ENCODE peak calls at places on chromosomes 5 and 9, in eight cellular contexts. One of them, this sample, is unnamed. For H3K9me3, the result is how much of the 10 kb centered on the place peaks cover.

GRCh38 chr9:105912868-105913516 is 218.7 kb downstream of the TMEM38B start:
- DNase-seq in neuronal stem cell: no peak
- DNase-seq in CD8-positive, alpha-beta T cell: no peak
- DNase-seq in transverse colon: no peak
- DNase-seq in PC-3: peak
- DNase-seq in right atrium auricular region: no peak
- DNase-seq in SJSA1: no peak
- DNase-seq in tibial artery: no peak
- DNase-seq in this sample: no peak

GRCh38 chr5:173429489-173430150 is 101.4 kb upstream of the STC2 start:
- DNase-seq in neuronal stem cell: no peak
- DNase-seq in CD8-positive, alpha-beta T cell: no peak
- DNase-seq in transverse colon: no peak
- DNase-seq in PC-3: peak
- DNase-seq in right atrium auricular region: no peak
- DNase-seq in SJSA1: no peak
- DNase-seq in tibial artery: no peak
- DNase-seq in this sample: no peak

GRCh38 chr9:121498150-121498486 is 1.5 kb downstream of the GGTA1 start:
- DNase-seq in neuronal stem cell: peak
- DNase-seq in CD8-positive, alpha-beta T cell: no peak
- DNase-seq in transverse colon: peak
- DNase-seq in PC-3: peak
- DNase-seq in right atrium auricular region: peak
- DNase-seq in SJSA1: no peak
- DNase-seq in tibial artery: peak
- DNase-seq in this sample: peak

GRCh38 chr9:121739971-121740370 is 88.5 kb downstream of the DAB2IP start:
- DNase-seq in neuronal stem cell: no peak
- DNase-seq in CD8-positive, alpha-beta T cell: no peak
- DNase-seq in transverse colon: no peak
- DNase-seq in PC-3: no peak
- DNase-seq in right atrium auricular region: no peak
- DNase-seq in SJSA1: no peak
- DNase-seq in tibial artery: no peak
- DNase-seq in this sample: no peak

GRCh38 chr5:147446528-147446927 is 63.3 kb downstream of the DPYSL3 start:
- DNase-seq in neuronal stem cell: no peak
- DNase-seq in CD8-positive, alpha-beta T cell: no peak
- DNase-seq in transverse colon: no peak
- DNase-seq in PC-3: no peak
- DNase-seq in right atrium auricular region: no peak
- DNase-seq in SJSA1: no peak
- DNase-seq in tibial artery: no peak
- DNase-seq in this sample: no peak

GRCh38 chr5:177402271-177403043 is 2.0 kb upstream of the PFN3 start:
- DNase-seq in neuronal stem cell: peak
- DNase-seq in CD8-positive, alpha-beta T cell: no peak
- DNase-seq in transverse colon: peak
- DNase-seq in PC-3: peak
- DNase-seq in right atrium auricular region: no peak
- DNase-seq in SJSA1: peak
- DNase-seq in tibial artery: no peak
- DNase-seq in this sample: peak

GRCh38 chr9:112125961-112126388 is 49.1 kb downstream of the SUSD1 start:
- DNase-seq in neuronal stem cell: no peak
- DNase-seq in CD8-positive, alpha-beta T cell: no peak
- DNase-seq in transverse colon: no peak
- DNase-seq in PC-3: peak
- DNase-seq in right atrium auricular region: no peak
- DNase-seq in SJSA1: no peak
- DNase-seq in tibial artery: no peak
- DNase-seq in this sample: no peak

GRCh38 chr9:85479305-85479704 is 262.4 kb downstream of the AGTPBP1 start:
- DNase-seq in neuronal stem cell: no peak
- DNase-seq in CD8-positive, alpha-beta T cell: no peak
- DNase-seq in transverse colon: no peak
- DNase-seq in PC-3: no peak
- DNase-seq in right atrium auricular region: no peak
- DNase-seq in SJSA1: no peak
- DNase-seq in tibial artery: no peak
- DNase-seq in this sample: no peak

GRCh38 chr9:9598723-9599122 is 1014.1 kb downstream of the PTPRD start:
- DNase-seq in neuronal stem cell: no peak
- DNase-seq in CD8-positive, alpha-beta T cell: no peak
- DNase-seq in transverse colon: no peak
- DNase-seq in PC-3: no peak
- DNase-seq in right atrium auricular region: no peak
- DNase-seq in SJSA1: no peak
- DNase-seq in tibial artery: no peak
- DNase-seq in this sample: no peak

GRCh38 chr9:75133396-75133795 is 45.1 kb downstream of the OSTF1 start:
- DNase-seq in neuronal stem cell: no peak
- DNase-seq in CD8-positive, alpha-beta T cell: no peak
- DNase-seq in transverse colon: no peak
- DNase-seq in PC-3: no peak
- DNase-seq in right atrium auricular region: no peak
- DNase-seq in SJSA1: no peak
- DNase-seq in tibial artery: no peak
- DNase-seq in this sample: no peak

GRCh38 chr5:149441986-149442385 is 62.9 kb upstream of the IL17B start:
- DNase-seq in neuronal stem cell: no peak
- DNase-seq in CD8-positive, alpha-beta T cell: no peak
- DNase-seq in transverse colon: no peak
- DNase-seq in PC-3: no peak
- DNase-seq in right atrium auricular region: no peak
- DNase-seq in SJSA1: no peak
- DNase-seq in tibial artery: no peak
- DNase-seq in this sample: no peak

GRCh38 chr5:112555691-112556090 is 136.6 kb upstream of the EPB41L4A start:
- DNase-seq in neuronal stem cell: no peak
- DNase-seq in CD8-positive, alpha-beta T cell: no peak
- DNase-seq in transverse colon: no peak
- DNase-seq in PC-3: peak
- DNase-seq in right atrium auricular region: no peak
- DNase-seq in SJSA1: no peak
- DNase-seq in tibial artery: no peak
- DNase-seq in this sample: no peak

GRCh38 chr9:137302176-137303030 is at the start of gene NRARP:
- DNase-seq in neuronal stem cell: peak
- DNase-seq in CD8-positive, alpha-beta T cell: peak
- DNase-seq in transverse colon: peak
- DNase-seq in PC-3: peak
- DNase-seq in right atrium auricular region: peak
- DNase-seq in SJSA1: peak
- DNase-seq in tibial artery: peak
- DNase-seq in this sample: peak

DNA sequence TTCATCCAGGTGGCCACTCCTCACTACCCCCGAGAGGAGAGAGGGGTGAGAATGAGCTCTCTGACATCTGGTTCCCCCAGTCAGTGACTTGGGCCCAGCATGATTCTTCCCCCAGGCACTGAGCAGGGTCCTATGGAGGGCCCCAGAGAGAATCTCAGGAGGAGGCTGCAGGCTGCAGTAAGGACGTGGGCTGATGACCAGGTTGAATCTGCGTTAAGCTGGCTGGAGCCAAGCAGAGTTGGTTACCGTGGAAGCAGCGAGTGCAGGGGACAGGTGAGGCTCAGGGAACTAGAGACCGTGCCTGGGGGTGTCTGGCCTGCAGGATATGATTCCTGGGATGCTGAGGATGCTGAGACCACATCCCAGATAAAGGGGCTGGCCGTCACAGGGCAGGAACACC is 314.3 kb upstream of the IRX1 start:
- DNase-seq in neuronal stem cell: no peak
- DNase-seq in CD8-positive, alpha-beta T cell: no peak
- DNase-seq in transverse colon: no peak
- DNase-seq in PC-3: no peak
- DNase-seq in right atrium auricular region: no peak
- DNase-seq in SJSA1: peak
- DNase-seq in tibial artery: no peak
- DNase-seq in this sample: no peak
- H3K9me3 ChIP-seq in neuronal stem cell: under half
- H3K9me3 ChIP-seq in CD8-positive, alpha-beta T cell: under half
- H3K9me3 ChIP-seq in transverse colon: under half
- H3K9me3 ChIP-seq in PC-3: under half
- H3K9me3 ChIP-seq in right atrium auricular region: under half
- H3K9me3 ChIP-seq in SJSA1: under half
- H3K9me3 ChIP-seq in tibial artery: under half
- H3K9me3 ChIP-seq in this sample: under half

GRCh38 chr5:178981381-178981780 is 13.7 kb downstream of the GRM6 start:
- DNase-seq in neuronal stem cell: no peak
- DNase-seq in CD8-positive, alpha-beta T cell: no peak
- DNase-seq in transverse colon: no peak
- DNase-seq in PC-3: no peak
- DNase-seq in right atrium auricular region: no peak
- DNase-seq in SJSA1: no peak
- DNase-seq in tibial artery: no peak
- DNase-seq in this sample: no peak
- H3K9me3 ChIP-seq in neuronal stem cell: half or more
- H3K9me3 ChIP-seq in CD8-positive, alpha-beta T cell: under half
- H3K9me3 ChIP-seq in transverse colon: half or more
- H3K9me3 ChIP-seq in PC-3: under half
- H3K9me3 ChIP-seq in right atrium auricular region: under half
- H3K9me3 ChIP-seq in SJSA1: half or more
- H3K9me3 ChIP-seq in tibial artery: half or more
- H3K9me3 ChIP-seq in this sample: under half

GRCh38 chr5:56429110-56429561 is 196.0 kb upstream of the ANKRD55 start:
- DNase-seq in neuronal stem cell: no peak
- DNase-seq in CD8-positive, alpha-beta T cell: no peak
- DNase-seq in transverse colon: no peak
- DNase-seq in PC-3: no peak
- DNase-seq in right atrium auricular region: no peak
- DNase-seq in SJSA1: no peak
- DNase-seq in tibial artery: no peak
- DNase-seq in this sample: no peak
- H3K9me3 ChIP-seq in neuronal stem cell: under half
- H3K9me3 ChIP-seq in CD8-positive, alpha-beta T cell: under half
- H3K9me3 ChIP-seq in transverse colon: under half
- H3K9me3 ChIP-seq in PC-3: under half
- H3K9me3 ChIP-seq in right atrium auricular region: under half
- H3K9me3 ChIP-seq in SJSA1: under half
- H3K9me3 ChIP-seq in tibial artery: under half
- H3K9me3 ChIP-seq in this sample: under half

DNA sequence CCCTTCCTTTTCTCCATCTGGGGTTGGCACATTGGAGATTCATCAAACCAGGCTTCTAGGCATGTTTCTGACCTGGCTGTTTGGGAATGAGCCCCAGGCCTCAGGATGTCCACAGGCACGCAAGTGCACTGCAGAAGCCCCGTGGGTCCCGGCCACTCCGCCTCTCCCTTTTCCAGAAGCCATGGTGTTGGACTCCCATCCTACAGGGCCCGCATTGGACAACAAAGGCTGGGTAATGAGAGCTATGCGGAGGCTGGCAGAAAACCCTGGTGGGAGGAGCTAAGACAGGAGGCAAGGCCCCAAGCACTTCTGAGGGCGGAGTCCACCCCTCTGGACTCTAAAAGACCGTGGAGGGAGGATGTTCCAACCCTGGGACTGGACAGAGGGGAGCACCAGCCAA is 160.6 kb downstream of the OLFM1 start:
- DNase-seq in neuronal stem cell: no peak
- DNase-seq in CD8-positive, alpha-beta T cell: no peak
- DNase-seq in transverse colon: no peak
- DNase-seq in PC-3: no peak
- DNase-seq in right atrium auricular region: no peak
- DNase-seq in SJSA1: no peak
- DNase-seq in tibial artery: no peak
- DNase-seq in this sample: no peak
- H3K9me3 ChIP-seq in neuronal stem cell: under half
- H3K9me3 ChIP-seq in CD8-positive, alpha-beta T cell: under half
- H3K9me3 ChIP-seq in transverse colon: under half
- H3K9me3 ChIP-seq in PC-3: under half
- H3K9me3 ChIP-seq in right atrium auricular region: under half
- H3K9me3 ChIP-seq in SJSA1: under half
- H3K9me3 ChIP-seq in tibial artery: under half
- H3K9me3 ChIP-seq in this sample: under half

DNA sequence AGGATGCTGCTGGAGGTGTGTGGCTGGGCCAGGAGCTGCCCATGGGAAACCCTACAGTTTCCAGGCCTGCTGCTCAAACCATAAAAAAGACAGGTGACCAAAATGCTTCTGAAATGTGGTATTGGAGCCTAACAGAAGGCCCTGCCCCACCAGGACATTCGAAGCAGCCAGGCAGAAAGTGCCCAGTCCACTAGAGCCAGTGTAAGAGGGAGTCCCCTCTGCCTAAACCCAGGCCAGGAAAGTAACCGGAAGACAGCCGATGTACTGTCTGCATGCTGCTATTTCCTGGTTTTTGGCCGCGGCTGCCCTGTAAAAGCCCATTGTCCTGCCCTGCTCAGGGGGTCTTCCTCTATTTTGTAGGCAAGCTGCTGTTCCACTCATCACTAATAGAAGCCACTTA is 150.7 kb upstream of the IRX2 start:
- DNase-seq in neuronal stem cell: no peak
- DNase-seq in CD8-positive, alpha-beta T cell: no peak
- DNase-seq in transverse colon: no peak
- DNase-seq in PC-3: no peak
- DNase-seq in right atrium auricular region: peak
- DNase-seq in SJSA1: peak
- DNase-seq in tibial artery: peak
- DNase-seq in this sample: no peak
- H3K9me3 ChIP-seq in neuronal stem cell: under half
- H3K9me3 ChIP-seq in CD8-positive, alpha-beta T cell: under half
- H3K9me3 ChIP-seq in transverse colon: under half
- H3K9me3 ChIP-seq in PC-3: under half
- H3K9me3 ChIP-seq in right atrium auricular region: under half
- H3K9me3 ChIP-seq in SJSA1: under half
- H3K9me3 ChIP-seq in tibial artery: under half
- H3K9me3 ChIP-seq in this sample: under half

GRCh38 chr5:178796165-178796945 is 63.4 kb upstream of the ZNF354B start:
- DNase-seq in neuronal stem cell: no peak
- DNase-seq in CD8-positive, alpha-beta T cell: no peak
- DNase-seq in transverse colon: no peak
- DNase-seq in PC-3: no peak
- DNase-seq in right atrium auricular region: no peak
- DNase-seq in SJSA1: no peak
- DNase-seq in tibial artery: no peak
- DNase-seq in this sample: no peak

GRCh38 chr5:178797546-178798105 is 62.1 kb upstream of the ZNF354B start:
- DNase-seq in neuronal stem cell: no peak
- DNase-seq in CD8-positive, alpha-beta T cell: no peak
- DNase-seq in transverse colon: no peak
- DNase-seq in PC-3: no peak
- DNase-seq in right atrium auricular region: no peak
- DNase-seq in SJSA1: no peak
- DNase-seq in tibial artery: no peak
- DNase-seq in this sample: no peak

GRCh38 chr5:178797101-178797521 is 62.6 kb upstream of the ZNF354B start:
- DNase-seq in neuronal stem cell: no peak
- DNase-seq in CD8-positive, alpha-beta T cell: no peak
- DNase-seq in transverse colon: no peak
- DNase-seq in PC-3: no peak
- DNase-seq in right atrium auricular region: no peak
- DNase-seq in SJSA1: no peak
- DNase-seq in tibial artery: no peak
- DNase-seq in this sample: no peak

DNA sequence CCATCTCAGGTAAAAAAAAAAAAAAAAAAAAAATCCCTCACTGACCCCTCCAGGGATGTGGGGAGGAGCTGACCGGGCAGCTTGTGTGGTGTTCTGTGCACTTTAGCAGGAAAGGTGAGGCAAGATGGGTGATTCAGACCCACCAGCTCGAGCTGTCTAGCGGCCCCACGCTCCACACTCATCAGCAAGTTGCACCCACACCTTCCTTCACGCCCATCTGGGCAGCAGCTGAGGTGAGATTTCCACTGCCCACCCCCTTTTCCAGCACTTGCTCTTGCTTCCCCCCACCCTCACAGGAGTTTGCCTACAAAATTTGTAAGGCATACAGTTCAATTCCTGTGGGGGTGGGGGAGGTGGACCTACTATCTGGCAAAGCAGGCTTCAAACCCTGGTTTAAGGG is 58.7 kb upstream of the ZNF354B start:
- DNase-seq in neuronal stem cell: no peak
- DNase-seq in CD8-positive, alpha-beta T cell: no peak
- DNase-seq in transverse colon: no peak
- DNase-seq in PC-3: no peak
- DNase-seq in right atrium auricular region: no peak
- DNase-seq in SJSA1: no peak
- DNase-seq in tibial artery: no peak
- DNase-seq in this sample: no peak
- H3K9me3 ChIP-seq in neuronal stem cell: under half
- H3K9me3 ChIP-seq in CD8-positive, alpha-beta T cell: under half
- H3K9me3 ChIP-seq in transverse colon: under half
- H3K9me3 ChIP-seq in PC-3: under half
- H3K9me3 ChIP-seq in right atrium auricular region: under half
- H3K9me3 ChIP-seq in SJSA1: under half
- H3K9me3 ChIP-seq in tibial artery: under half
- H3K9me3 ChIP-seq in this sample: under half

This sample was measured in CD8-positive, alpha-beta memory T cell.